ENCODE peak calls at places on chromosomes 3 and 15, in six cellular contexts. L is HCT116, T is IMR-90, O is GM23248, B is PC-3, S is neural progenitor cell. A is an unnamed sample. For H4K20me1, the result is how much of the 10 kb centered on the place peaks cover.

GRCh38 chr3:170999737-171000242 is 26.7 kb downstream of the SLC2A2 start:
- DNase-seq in S (no peak), O (peak), B (peak), T (peak), L (peak), A (peak)

GRCh38 chr3:126288314-126288713 is 68.9 kb downstream of the KLF15 start:
- DNase-seq in S (peak), O (no peak), B (no peak), L (no peak), T (no peak), A (no peak)

GRCh38 chr15:101295607-101296225 is 668 bp upstream of the SNRPA1 start:
- DNase-seq in B (peak), L (no peak), T (peak), S (no peak), O (peak), A (no peak)

GRCh38 chr3:154749514-154749913 is 319.5 kb upstream of the GPR149 start:
- DNase-seq in B (no peak), S (no peak), L (no peak), O (no peak), T (no peak), A (no peak)

GRCh38 chr3:178393833-178394232 is 142.4 kb upstream of the KCNMB2 start:
- DNase-seq in S (no peak), O (peak), L (no peak), T (peak), B (peak), A (peak)

GRCh38 chr15:90177012-90177411 is 24.1 kb upstream of the SEMA4B start:
- DNase-seq in T (no peak), S (no peak), L (no peak), B (no peak), O (no peak), A (no peak)

GRCh38 chr3:122461834-122462233 is 46.0 kb upstream of the WDR5B start:
- DNase-seq in S (no peak), T (no peak), O (no peak), L (no peak), B (no peak), A (no peak)

GRCh38 chr15:61169904-61170695 is 59.0 kb downstream of the RORA start:
- DNase-seq in O (no peak), B (no peak), S (peak), T (no peak), L (no peak), A (no peak)

GRCh38 chr3:184262166-184262926 is 993 bp upstream of the CAMK2N2 start:
- DNase-seq in B (no peak), T (peak), S (peak), L (no peak), O (peak), A (peak)

GRCh38 chr3:119810018-119810435 is 28.1 kb downstream of the NR1I2 start:
- DNase-seq in T (peak), L (no peak), S (no peak), B (no peak), O (peak), A (peak)

GRCh38 chr3:184740509-184741258 is 28.8 kb upstream of the MAGEF1 start:
- DNase-seq in B (peak), L (peak), O (peak), T (peak), S (no peak), A (peak)

GRCh38 chr3:113265281-113265680 is 53.9 kb downstream of the BOC start:
- DNase-seq in B (no peak), O (no peak), S (peak), T (no peak), L (no peak), A (no peak)

GRCh38 chr3:112127522-112128494 is 5.2 kb downstream of the GCSAM start:
- DNase-seq in O (no peak), B (no peak), T (no peak), L (no peak), S (no peak), A (no peak)

GRCh38 chr15:80467311-80467714 is 63.1 kb downstream of the ARNT2 start:
- DNase-seq in O (no peak), T (no peak), L (no peak), S (no peak), B (no peak), A (no peak)

GRCh38 chr3:177463863-177464262 is 266.6 kb upstream of the TBL1XR1 start:
- DNase-seq in L (no peak), B (no peak), T (peak), S (no peak), O (peak), A (no peak)

GRCh38 chr3:171055336-171056178 is 29.0 kb upstream of the SLC2A2 start:
- DNase-seq in S (no peak), B (peak), L (peak), O (peak), T (peak), A (no peak)

GRCh38 chr15:41512512-41513281 is 930 bp downstream of the LTK start:
- DNase-seq in B (no peak), L (no peak), S (peak), T (no peak), O (peak), A (no peak)

GRCh38 chr15:79004336-79004735 is 59.5 kb upstream of the CTSH start:
- DNase-seq in S (no peak), B (peak), L (peak), O (peak), T (peak), A (peak)

GRCh38 chr15:65086680-65087111 is 10.2 kb downstream of the KBTBD13 start:
- DNase-seq in B (no peak), T (no peak), O (peak), S (no peak), L (no peak), A (peak)

GRCh38 chr15:87777054-87777498 is 479.5 kb downstream of the NTRK3 start:
- DNase-seq in B (peak), O (peak), L (no peak), S (no peak), T (peak), A (peak)

GRCh38 chr3:190380184-190380583 is 7.8 kb upstream of the CLDN16 start:
- DNase-seq in S (no peak), B (no peak), L (no peak), O (no peak), T (no peak), A (no peak)

GRCh38 chr3:132205609-132206008 is 111.6 kb upstream of the ACP3 start:
- DNase-seq in S (no peak), T (no peak), O (peak), B (peak), L (no peak), A (no peak)

GRCh38 chr3:66121288-66121687 is 82.6 kb upstream of the MAGI1 start:
- DNase-seq in B (peak), S (no peak), L (no peak), T (peak), O (peak), A (no peak)

GRCh38 chr3:50318163-50318562 is 4.4 kb downstream of the HYAL2 start:
- DNase-seq in S (no peak), T (no peak), B (no peak), L (no peak), O (no peak), A (no peak)
- H3K4me3 ChIP-seq in S (no peak), T (no peak), B (no peak), L (peak), O (no peak), A (no peak)

GRCh38 chr15:70081612-70082011 is 16.1 kb downstream of the TLE3 start:
- DNase-seq in O (no peak), L (no peak), B (no peak), T (no peak), S (no peak), A (no peak)
- H4K20me1 ChIP-seq in O (under half), L (under half), B (half or more), T (half or more), S (half or more), A (under half)

GRCh38 chr15:28020644-28021043 is 78.5 kb downstream of the OCA2 start:
- DNase-seq in T (no peak), L (no peak), B (no peak), S (no peak), O (no peak), A (no peak)

GRCh38 chr15:28023422-28023821 is 75.7 kb downstream of the OCA2 start:
- DNase-seq in S (no peak), O (no peak), B (no peak), L (no peak), T (no peak), A (no peak)

GRCh38 chr15:28021281-28022039 is 77.7 kb downstream of the OCA2 start:
- DNase-seq in B (peak), O (peak), T (peak), L (peak), S (peak), A (peak)

GRCh38 chr15:28022961-28023360 is 76.2 kb downstream of the OCA2 start:
- DNase-seq in O (no peak), L (no peak), S (no peak), B (no peak), T (no peak), A (no peak)

DNA sequence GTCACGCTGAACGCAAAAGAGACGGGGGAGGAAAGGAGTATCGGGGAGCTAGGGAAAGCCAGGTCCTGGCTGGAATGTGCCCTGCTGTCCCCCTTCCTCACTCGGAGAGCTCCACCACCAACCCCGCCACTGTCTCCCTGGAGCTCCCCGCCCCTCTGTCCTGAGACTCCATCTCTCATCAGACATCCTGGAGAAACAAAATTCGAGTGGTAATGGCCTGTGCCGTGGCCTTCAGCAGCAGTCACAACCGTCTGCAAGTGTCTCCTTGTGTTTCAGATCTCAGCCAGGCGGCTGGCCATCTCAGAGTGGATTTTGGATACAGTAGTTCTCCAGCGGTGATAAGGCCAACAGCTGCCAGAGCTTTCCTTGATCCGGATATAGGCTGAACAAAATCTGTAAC is 76.9 kb downstream of the OCA2 start:
- DNase-seq in S (no peak), L (no peak), B (no peak), O (no peak), T (no peak), A (no peak)
- H3K4me2 ChIP-seq in S (no peak), L (no peak), B (no peak), O (no peak), T (no peak), A (no peak)

DNA sequence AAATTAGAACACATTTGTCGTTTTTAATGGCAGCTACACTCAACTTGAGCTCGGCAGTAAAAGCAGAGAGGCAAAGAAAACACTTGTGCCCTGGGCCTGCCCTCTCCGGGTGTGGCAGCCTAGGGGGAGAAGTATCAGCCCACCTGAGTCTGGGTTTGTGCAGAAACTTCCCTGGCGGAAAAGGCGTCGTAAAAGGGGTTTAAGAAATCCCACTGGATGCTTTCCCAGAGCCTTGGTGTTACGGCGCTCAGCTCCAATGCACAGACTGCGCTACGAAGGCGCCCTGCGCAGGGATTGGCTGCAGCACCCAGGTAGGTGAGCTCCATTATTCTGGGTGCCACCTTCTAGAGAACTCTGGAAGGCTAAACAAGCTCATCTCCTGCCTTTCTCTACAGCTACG is 461.5 kb upstream of the NR2F2 start:
- DNase-seq in T (no peak), S (no peak), L (no peak), O (no peak), B (no peak), A (no peak)
- H3K4me3 ChIP-seq in T (no peak), S (no peak), L (no peak), O (no peak), B (no peak), A (no peak)

A was measured in mammary epithelial cell.